ENCODE peak calls at places on chromosome 17, in five cellular contexts. L, B, H, M and F are unnamed samples.

GRCh38 chr17:49438885-49439284 is 24.2 kb upstream of the PHB1 start:
- DNase-seq in L (no peak), B (no peak), H (no peak), M (peak; percentile 41), F (no peak)

GRCh38 chr17:20706752-20707372 is 127.3 kb downstream of the CDRT15L2 start:
- DNase-seq in L (no peak), B (no peak), H (no peak), M (no peak), F (no peak)

GRCh38 chr17:78140169-78141051 is 5.8 kb upstream of the C17orf99 start:
- DNase-seq in L (peak; percentile 94), B (peak; percentile 96), H (peak; percentile 98), M (peak; percentile 100), F (peak; percentile 89)

GRCh38 chr17:19727466-19728113 is 11.2 kb upstream of the SLC47A2 start:
- DNase-seq in L (no peak), B (no peak), H (no peak), M (no peak), F (no peak)

GRCh38 chr17:39239640-39240314 is 14.0 kb upstream of the STAC2 start:
- DNase-seq in L (peak; percentile 70), B (peak; percentile 55), H (no peak), M (peak; percentile 92), F (peak; percentile 47)

GRCh38 chr17:6420173-6420641 is 14.7 kb downstream of the AIPL1 start:
- DNase-seq in L (peak; percentile 21), B (no peak), H (peak; percentile 40), M (peak; percentile 75), F (no peak)

GRCh38 chr17:55168970-55169687 is 95.6 kb upstream of the HLF start:
- DNase-seq in L (no peak), B (no peak), H (peak; percentile 55), M (no peak), F (no peak)

GRCh38 chr17:48184721-48185120 is 77.2 kb downstream of the SNX11 start:
- DNase-seq in L (no peak), B (no peak), H (peak; percentile 35), M (no peak), F (no peak)

GRCh38 chr17:36807496-36808180 is 129.6 kb upstream of the LHX1 start:
- DNase-seq in L (no peak), B (no peak), H (no peak), M (peak; percentile 70), F (no peak)

GRCh38 chr17:48240562-48241130 is 133.1 kb downstream of the SNX11 start:
- DNase-seq in L (no peak), B (no peak), H (no peak), M (no peak), F (no peak)

GRCh38 chr17:50541916-50542688 is 4.9 kb upstream of the SPATA20 start:
- DNase-seq in L (peak; percentile 80), B (peak; percentile 81), H (peak; percentile 88), M (peak; percentile 94), F (peak; percentile 85)

GRCh38 chr17:46025060-46025459 is 26.0 kb downstream of the STH start:
- DNase-seq in L (no peak), B (no peak), H (no peak), M (no peak), F (no peak)

GRCh38 chr17:1693339-1693738 is 8.7 kb upstream of the PRPF8 start:
- DNase-seq in L (no peak), B (no peak), H (no peak), M (no peak), F (no peak)

GRCh38 chr17:65933290-65933689 is 258.6 kb downstream of the CEP112 start:
- DNase-seq in L (no peak), B (no peak), H (no peak), M (no peak), F (no peak)

GRCh38 chr17:27848941-27849340 is 44.2 kb downstream of the LYRM9 start:
- DNase-seq in L (no peak), B (no peak), H (peak; percentile 16), M (no peak), F (no peak)

GRCh38 chr17:76735006-76735405 is 2.1 kb downstream of the SRSF2 start:
- DNase-seq in L (no peak), B (peak; percentile 54), H (no peak), M (no peak), F (peak; percentile 42)

GRCh38 chr17:17737938-17738894 is 57.0 kb downstream of the RAI1 start:
- DNase-seq in L (no peak), B (no peak), H (no peak), M (peak; percentile 68), F (no peak)

GRCh38 chr17:69326302-69327059 is 452 bp downstream of the ABCA5 start:
- DNase-seq in L (peak; percentile 5), B (peak; percentile 7), H (peak; percentile 15), M (no peak), F (no peak)

GRCh38 chr17:15377200-15377599 is 35.8 kb upstream of the TEKT3 start:
- DNase-seq in L (no peak), B (no peak), H (no peak), M (no peak), F (no peak)

GRCh38 chr17:67488161-67488560 is 111.1 kb downstream of the PITPNC1 start:
- DNase-seq in L (no peak), B (no peak), H (no peak), M (no peak), F (no peak)

GRCh38 chr17:55271223-55271571 is 6.4 kb downstream of the HLF start:
- DNase-seq in L (no peak), B (no peak), H (no peak), M (no peak), F (no peak)

GRCh38 chr17:42577532-42578281 is at the start of gene PSMC3IP:
- DNase-seq in L (peak; percentile 94), B (peak; percentile 92), H (peak; percentile 91), M (peak; percentile 99), F (peak; percentile 89)

GRCh38 chr17:50206604-50207293 is 5.3 kb upstream of the COL1A1 start:
- DNase-seq in L (no peak), B (no peak), H (peak; percentile 52), M (peak; percentile 83), F (no peak)

GRCh38 chr17:39487946-39488345 is 26.7 kb downstream of the CDK12 start:
- DNase-seq in L (no peak), B (no peak), H (no peak), M (no peak), F (no peak)

GRCh38 chr17:27153005-27153404 is 140.9 kb upstream of the WSB1 start:
- DNase-seq in L (no peak), B (no peak), H (no peak), M (no peak), F (no peak)

GRCh38 chr17:50598487-50598886 is 36.2 kb upstream of the ABCC3 start:
- DNase-seq in L (no peak), B (no peak), H (no peak), M (no peak), F (no peak)

GRCh38 chr17:38982858-38983746 is 15.9 kb upstream of the FBXO47 start:
- DNase-seq in L (peak; percentile 56), B (peak; percentile 69), H (peak; percentile 71), M (peak; percentile 89), F (peak; percentile 63)

GRCh38 chr17:34245496-34245895 is 9.6 kb upstream of the CCL2 start:
- DNase-seq in L (no peak), B (no peak), H (no peak), M (no peak), F (no peak)

GRCh38 chr17:1546292-1546922 is 16.2 kb downstream of the PITPNA start:
- DNase-seq in L (no peak), B (no peak), H (no peak), M (no peak), F (no peak)

GRCh38 chr17:80943346-80944145 is 48.1 kb upstream of the CHMP6 start:
- DNase-seq in L (no peak), B (no peak), H (no peak), M (no peak), F (no peak)

GRCh38 chr17:81701288-81702071 is 1.7 kb upstream of the MRPL12 start:
- DNase-seq in L (no peak), B (no peak), H (no peak), M (no peak), F (no peak)

GRCh38 chr17:77445030-77445907 is 304.5 kb downstream of the SEC14L1 start:
- DNase-seq in L (peak; percentile 93), B (no peak), H (no peak), M (no peak), F (peak; percentile 94)

GRCh38 chr17:50057521-50057991 is 1.6 kb downstream of the ITGA3 start:
- DNase-seq in L (no peak), B (no peak), H (no peak), M (no peak), F (no peak)